ENCODE peak calls at places on chromosomes 2 and 18, in five cellular contexts. G is WERI-Rb-1; O is CD8-positive, alpha-beta T cell; T is HepG2; V is cardiac muscle cell. A is an unnamed sample.

GRCh38 chr2:240277073-240277806 is 136.8 kb upstream of the OTOS start:
- DNase-seq in G (no peak), O (no peak), T (no peak), V (peak), A (no peak)

GRCh38 chr2:148527488-148528340 is 116.8 kb upstream of the EPC2 start:
- DNase-seq in G (no peak), O (no peak), T (no peak), V (no peak), A (no peak)

GRCh38 chr2:195094330-195094729 is 562.7 kb upstream of the SLC39A10 start:
- DNase-seq in G (no peak), O (no peak), T (no peak), V (no peak), A (no peak)

GRCh38 chr2:39696838-39697237 is 31.1 kb downstream of the TMEM178A start:
- DNase-seq in G (no peak), O (no peak), T (peak), V (peak), A (no peak)

GRCh38 chr2:42270757-42271156 is 90.3 kb downstream of the COX7A2L start:
- DNase-seq in G (no peak), O (no peak), T (no peak), V (no peak), A (no peak)

GRCh38 chr2:11866358-11867335 is 120.2 kb downstream of the LPIN1 start:
- DNase-seq in G (no peak), O (no peak), T (no peak), V (no peak), A (no peak)

GRCh38 chr2:151728736-151729415 is 5.4 kb downstream of the NEB start:
- DNase-seq in G (no peak), O (no peak), T (no peak), V (no peak), A (no peak)

GRCh38 chr2:18422416-18423165 is 137.9 kb downstream of the RDH14 start:
- DNase-seq in G (no peak), O (no peak), T (no peak), V (no peak), A (no peak)

GRCh38 chr2:238916176-238916874 is 68.4 kb downstream of the TWIST2 start:
- DNase-seq in G (no peak), O (no peak), T (no peak), V (no peak), A (no peak)

GRCh38 chr2:204687776-204688175 is 142.5 kb downstream of the PARD3B start:
- DNase-seq in G (no peak), O (no peak), T (no peak), V (no peak), A (no peak)

GRCh38 chr2:126655066-126655465 is 892 bp upstream of the GYPC start:
- DNase-seq in G (no peak), O (no peak), T (no peak), V (no peak), A (no peak)

GRCh38 chr2:172261292-172261691 is 158.6 kb upstream of the DLX2 start:
- DNase-seq in G (no peak), O (no peak), T (no peak), V (no peak), A (no peak)

GRCh38 chr2:31235504-31235902 is 1.6 kb downstream of the EHD3 start:
- DNase-seq in G (no peak), O (no peak), T (no peak), V (peak), A (no peak)

GRCh38 chr2:12287220-12287751 is 429.4 kb upstream of the TRIB2 start:
- DNase-seq in G (no peak), O (no peak), T (no peak), V (peak), A (no peak)

GRCh38 chr2:134668821-134669220 is 50.0 kb downstream of the TMEM163 start:
- DNase-seq in G (no peak), O (peak), T (no peak), V (no peak), A (no peak)

GRCh38 chr2:149832256-149832655 is 244.7 kb upstream of the MMADHC start:
- DNase-seq in G (no peak), O (no peak), T (no peak), V (no peak), A (no peak)

GRCh38 chr2:2325538-2325937 is 5.5 kb downstream of the MYT1L start:
- DNase-seq in G (no peak), O (no peak), T (no peak), V (no peak), A (no peak)

GRCh38 chr18:61876899-61877298 is 15.9 kb downstream of the RNF152 start:
- DNase-seq in G (no peak), O (no peak), T (peak), V (no peak), A (no peak)

GRCh38 chr2:75596784-75597183 is 36.0 kb upstream of the EVA1A start:
- DNase-seq in G (no peak), O (no peak), T (no peak), V (no peak), A (no peak)

GRCh38 chr2:8496079-8496478 is 185.8 kb upstream of the ID2 start:
- DNase-seq in G (no peak), O (no peak), T (no peak), V (no peak), A (no peak)

GRCh38 chr2:101464841-101465240 is 10.1 kb downstream of the RFX8 start:
- DNase-seq in G (no peak), O (no peak), T (no peak), V (peak), A (no peak)

GRCh38 chr2:150880986-150881385 is 380.7 kb downstream of the RBM43 start:
- DNase-seq in G (no peak), O (no peak), T (no peak), V (no peak), A (no peak)

GRCh38 chr2:39017314-39017713 is 103.5 kb downstream of the SOS1 start:
- DNase-seq in G (no peak), O (no peak), T (no peak), V (no peak), A (no peak)

GRCh38 chr2:70523996-70524965 is 29.3 kb downstream of the TGFA start:
- DNase-seq in G (no peak), O (peak), T (peak), V (peak), A (no peak)

GRCh38 chr2:103152556-103152955 is 390.7 kb downstream of the TMEM182 start:
- DNase-seq in G (no peak), O (no peak), T (no peak), V (no peak), A (no peak)

GRCh38 chr18:34493099-34493544 is 217.0 kb upstream of the DTNA start:
- DNase-seq in G (peak), O (no peak), T (peak), V (peak), A (peak)

GRCh38 chr2:207624170-207625013 is 802 bp downstream of the METTL21A start:
- DNase-seq in G (peak), O (peak), T (peak), V (peak), A (peak)

GRCh38 chr18:6055711-6056110 is 160.4 kb upstream of the TMEM200C start:
- DNase-seq in G (no peak), O (no peak), T (no peak), V (peak), A (no peak)

GRCh38 chr2:121018136-121019057 is 266.6 kb downstream of the TFCP2L1 start:
- DNase-seq in G (no peak), O (no peak), T (no peak), V (peak), A (no peak)

GRCh38 chr18:79300382-79300781 is 95.3 kb upstream of the NFATC1 start:
- DNase-seq in G (no peak), O (no peak), T (no peak), V (no peak), A (no peak)

GRCh38 chr2:238527565-238527964 is 100.8 kb downstream of the ASB1 start:
- DNase-seq in G (no peak), O (no peak), T (no peak), V (peak), A (no peak)

GRCh38 chr2:216056739-216057138 is 24.9 kb downstream of the PECR start:
- DNase-seq in G (no peak), O (no peak), T (no peak), V (no peak), A (no peak)

GRCh38 chr2:216057688-216058193 is 23.9 kb downstream of the PECR start:
- DNase-seq in G (no peak), O (peak), T (no peak), V (peak), A (no peak)

GRCh38 chr2:216064014-216064630 is 17.5 kb downstream of the PECR start:
- DNase-seq in G (no peak), O (no peak), T (no peak), V (peak), A (no peak)

GRCh38 chr2:216055661-216056060 is 25.9 kb downstream of the PECR start:
- DNase-seq in G (no peak), O (no peak), T (no peak), V (no peak), A (no peak)

GRCh38 chr2:216059233-216059834 is 22.3 kb downstream of the PECR start:
- DNase-seq in G (no peak), O (no peak), T (no peak), V (no peak), A (no peak)
- TF ChIP-seq CTCF in G (peak), O (peak), T (no peak), V (peak), A (peak)

DNA sequence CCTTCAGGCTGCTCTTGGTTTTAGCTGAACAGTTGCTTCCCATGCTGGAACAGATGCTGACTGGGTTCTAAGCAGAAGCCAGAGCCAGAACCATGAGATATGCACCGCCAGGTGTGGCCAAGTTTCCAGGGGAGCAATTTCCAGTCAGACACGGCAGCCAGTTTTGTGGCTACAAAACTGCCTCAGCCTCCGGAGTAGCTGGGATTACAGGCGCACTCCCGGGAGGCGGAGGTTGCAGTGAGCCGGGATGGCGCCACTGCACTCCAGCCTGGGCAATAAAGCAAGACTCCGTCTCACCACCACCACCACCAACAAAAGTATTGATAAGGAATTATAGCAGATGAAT is 1.3 kb upstream of the FAM161A start:
- DNase-seq in G (peak), O (no peak), T (peak), V (no peak), A (peak)
- TF ChIP-seq CTCF in G (no peak), O (no peak), T (no peak), V (peak), A (no peak)

DNA sequence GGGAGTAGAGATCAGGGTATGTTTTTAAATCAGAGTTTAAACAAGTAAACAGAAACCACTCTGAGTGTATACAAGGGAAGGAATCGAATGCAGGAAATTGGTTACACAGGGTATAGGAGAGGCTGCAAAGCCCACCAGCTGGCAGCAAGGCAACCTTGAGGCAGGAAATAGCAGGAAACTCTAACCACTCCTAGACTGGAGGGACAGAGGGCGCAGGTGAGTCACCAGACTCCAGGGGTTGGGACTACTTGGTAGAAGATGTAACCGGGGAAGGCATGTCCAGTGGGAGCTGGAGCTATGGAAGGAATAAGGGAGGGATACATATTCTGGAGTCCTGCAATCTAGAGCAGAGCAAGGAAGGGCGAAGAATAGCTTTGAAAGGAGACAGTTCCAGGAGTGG is 152.3 kb downstream of the MEIS1 start:
- DNase-seq in G (peak), O (no peak), T (peak), V (peak), A (peak)
- TF ChIP-seq CTCF in G (peak), O (no peak), T (peak), V (peak), A (no peak)

DNA sequence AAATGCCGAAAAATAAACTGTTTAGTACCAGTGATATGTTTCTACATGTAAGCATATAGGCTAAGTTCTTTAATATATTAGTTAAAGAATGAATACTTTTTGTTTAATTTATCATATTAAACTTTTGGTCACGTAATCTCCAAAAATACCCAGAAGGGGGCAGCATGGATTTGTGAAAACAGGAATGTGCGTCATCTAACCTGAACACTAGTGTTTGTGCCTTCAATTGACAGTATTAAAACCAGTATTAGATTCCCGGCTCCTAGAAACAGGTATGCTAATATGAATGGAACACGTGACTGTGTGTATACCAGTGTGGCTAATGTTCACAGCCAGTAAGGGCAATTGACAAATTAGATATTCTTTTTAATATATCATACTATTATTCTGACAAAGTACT is 51.8 kb downstream of the WDR7 start:
- DNase-seq in G (peak), O (peak), T (peak), V (peak), A (peak)
- TF ChIP-seq CTCF in G (peak), O (peak), T (peak), V (peak), A (peak)

GRCh38 chr2:55511508-55512124 is 7.9 kb upstream of the CFAP36 start:
- DNase-seq in G (peak), O (no peak), T (peak), V (peak), A (peak)
- TF ChIP-seq CTCF in G (peak), O (no peak), T (peak), V (peak), A (no peak)

GRCh38 chr2:232668805-232669444 is 28.2 kb upstream of the GIGYF2 start:
- DNase-seq in G (peak), O (no peak), T (peak), V (peak), A (peak)
- TF ChIP-seq CTCF in G (peak), O (no peak), T (peak), V (peak), A (no peak)

GRCh38 chr2:201678442-201678841 is 20.0 kb downstream of the MPP4 start:
- DNase-seq in G (no peak), O (no peak), T (no peak), V (no peak), A (no peak)

GRCh38 chr2:201674794-201675193 is 23.6 kb downstream of the MPP4 start:
- DNase-seq in G (no peak), O (no peak), T (no peak), V (no peak), A (no peak)

GRCh38 chr2:201675454-201675853 is 23.0 kb downstream of the MPP4 start:
- DNase-seq in G (no peak), O (no peak), T (no peak), V (no peak), A (no peak)

GRCh38 chr2:201680743-201681142 is 17.7 kb downstream of the MPP4 start:
- DNase-seq in G (peak), O (no peak), T (peak), V (peak), A (peak)
- TF ChIP-seq CTCF in G (peak), O (no peak), T (peak), V (peak), A (peak)

GRCh38 chr18:73288813-73289212 is 421.0 kb upstream of the NETO1 start:
- DNase-seq in G (no peak), O (no peak), T (no peak), V (no peak), A (no peak)
- TF ChIP-seq CTCF in G (no peak), O (no peak), T (no peak), V (no peak), A (no peak)

GRCh38 chr18:36650206-36650605 is 178.6 kb downstream of the TPGS2 start:
- DNase-seq in G (no peak), O (no peak), T (no peak), V (no peak), A (no peak)

GRCh38 chr18:36652503-36652902 is 176.3 kb downstream of the TPGS2 start:
- DNase-seq in G (no peak), O (no peak), T (no peak), V (no peak), A (no peak)

GRCh38 chr18:36650906-36651305 is 177.9 kb downstream of the TPGS2 start:
- DNase-seq in G (no peak), O (no peak), T (no peak), V (no peak), A (no peak)

GRCh38 chr18:36648803-36649202 is 180.0 kb downstream of the TPGS2 start:
- DNase-seq in G (no peak), O (no peak), T (no peak), V (no peak), A (no peak)

DNA sequence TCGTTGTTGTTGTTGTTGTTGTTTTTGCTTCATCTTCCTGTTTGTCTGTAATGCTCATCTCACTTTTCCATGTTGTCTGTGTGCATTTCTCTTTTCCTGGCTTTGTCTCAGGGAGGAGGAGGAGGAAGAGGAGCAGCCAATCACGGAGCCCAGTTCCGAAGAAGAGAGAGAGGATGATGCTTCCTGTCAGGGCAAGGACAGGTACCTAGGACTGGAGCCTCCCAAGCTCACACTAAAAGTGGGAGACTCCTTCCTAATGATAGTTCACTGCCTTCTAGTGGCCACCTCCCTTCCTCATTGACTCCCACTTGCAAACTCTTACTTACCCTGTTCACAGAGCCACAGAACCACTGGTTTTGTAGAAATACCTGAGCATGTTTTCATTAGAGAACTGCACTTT is 179.6 kb downstream of the TPGS2 start:
- DNase-seq in G (no peak), O (no peak), T (no peak), V (no peak), A (no peak)
- TF ChIP-seq CTCF in G (peak), O (no peak), T (no peak), V (no peak), A (no peak)